ENCODE peak calls at places on chromosome 7, in nine cellular contexts. One of them, this sample, is unnamed.

GRCh38 chr7:50068850-50069551 is 24.0 kb downstream of the ZPBP start:
- DNase-seq in glomerular endothelial cell: no peak
- DNase-seq in fibroblast of gingiva: no peak
- DNase-seq in T-helper 9 cell: no peak
- DNase-seq in dermis microvascular lymphatic vessel endothelial cell: peak; percentile 20
- DNase-seq in NCI-H774: peak; percentile 69
- DNase-seq in occipital lobe: no peak
- DNase-seq in NCI-H1417 treated with DMSO at 0.1 percent for 48 hours: no peak
- DNase-seq in Right ventricle myocardium superior: no peak
- DNase-seq in this sample: no peak

GRCh38 chr7:43834463-43835251 is 34.7 kb downstream of the MRPS24 start:
- DNase-seq in dermis microvascular lymphatic vessel endothelial cell: peak; percentile 7
- DNase-seq in T-helper 9 cell: peak; percentile 9
- DNase-seq in fibroblast of gingiva: peak; percentile 2
- DNase-seq in Right ventricle myocardium superior: no peak
- DNase-seq in occipital lobe: no peak
- DNase-seq in NCI-H774: no peak
- DNase-seq in glomerular endothelial cell: no peak
- DNase-seq in NCI-H1417 treated with DMSO at 0.1 percent for 48 hours: no peak
- DNase-seq in this sample: no peak

GRCh38 chr7:98923512-98923911 is 45.2 kb downstream of the TRRAP start:
- DNase-seq in fibroblast of gingiva: no peak
- DNase-seq in NCI-H774: no peak
- DNase-seq in occipital lobe: no peak
- DNase-seq in glomerular endothelial cell: no peak
- DNase-seq in Right ventricle myocardium superior: no peak
- DNase-seq in NCI-H1417 treated with DMSO at 0.1 percent for 48 hours: no peak
- DNase-seq in dermis microvascular lymphatic vessel endothelial cell: no peak
- DNase-seq in T-helper 9 cell: no peak
- DNase-seq in this sample: no peak

GRCh38 chr7:23276381-23276780 is 22.8 kb upstream of the MALSU1 start:
- DNase-seq in fibroblast of gingiva: no peak
- DNase-seq in dermis microvascular lymphatic vessel endothelial cell: no peak
- DNase-seq in NCI-H774: no peak
- DNase-seq in glomerular endothelial cell: no peak
- DNase-seq in occipital lobe: no peak
- DNase-seq in Right ventricle myocardium superior: no peak
- DNase-seq in NCI-H1417 treated with DMSO at 0.1 percent for 48 hours: no peak
- DNase-seq in T-helper 9 cell: no peak
- DNase-seq in this sample: no peak

GRCh38 chr7:140899883-140900282 is 24.8 kb downstream of the BRAF start:
- DNase-seq in occipital lobe: peak; percentile 9
- DNase-seq in glomerular endothelial cell: no peak
- DNase-seq in fibroblast of gingiva: no peak
- DNase-seq in NCI-H1417 treated with DMSO at 0.1 percent for 48 hours: no peak
- DNase-seq in dermis microvascular lymphatic vessel endothelial cell: no peak
- DNase-seq in Right ventricle myocardium superior: no peak
- DNase-seq in NCI-H774: no peak
- DNase-seq in T-helper 9 cell: no peak
- DNase-seq in this sample: no peak

GRCh38 chr7:96233084-96233483 is 88.8 kb downstream of the SLC25A13 start:
- DNase-seq in dermis microvascular lymphatic vessel endothelial cell: no peak
- DNase-seq in occipital lobe: no peak
- DNase-seq in NCI-H774: no peak
- DNase-seq in NCI-H1417 treated with DMSO at 0.1 percent for 48 hours: no peak
- DNase-seq in fibroblast of gingiva: no peak
- DNase-seq in T-helper 9 cell: no peak
- DNase-seq in glomerular endothelial cell: no peak
- DNase-seq in Right ventricle myocardium superior: no peak
- DNase-seq in this sample: no peak

GRCh38 chr7:114791771-114792170 is 130.1 kb upstream of the MDFIC start:
- DNase-seq in NCI-H774: no peak
- DNase-seq in T-helper 9 cell: no peak
- DNase-seq in occipital lobe: no peak
- DNase-seq in dermis microvascular lymphatic vessel endothelial cell: peak; percentile 82
- DNase-seq in Right ventricle myocardium superior: no peak
- DNase-seq in NCI-H1417 treated with DMSO at 0.1 percent for 48 hours: no peak
- DNase-seq in fibroblast of gingiva: peak; percentile 1
- DNase-seq in glomerular endothelial cell: no peak
- DNase-seq in this sample: no peak

GRCh38 chr7:38541440-38541839 is 89.7 kb downstream of the AMPH start:
- DNase-seq in glomerular endothelial cell: no peak
- DNase-seq in T-helper 9 cell: no peak
- DNase-seq in fibroblast of gingiva: no peak
- DNase-seq in Right ventricle myocardium superior: no peak
- DNase-seq in NCI-H1417 treated with DMSO at 0.1 percent for 48 hours: no peak
- DNase-seq in NCI-H774: no peak
- DNase-seq in dermis microvascular lymphatic vessel endothelial cell: no peak
- DNase-seq in occipital lobe: no peak
- DNase-seq in this sample: no peak

GRCh38 chr7:44489955-44490350 is 505 bp downstream of the NUDCD3 start:
- DNase-seq in Right ventricle myocardium superior: no peak
- DNase-seq in glomerular endothelial cell: no peak
- DNase-seq in occipital lobe: no peak
- DNase-seq in T-helper 9 cell: peak; percentile 26
- DNase-seq in dermis microvascular lymphatic vessel endothelial cell: peak; percentile 10
- DNase-seq in fibroblast of gingiva: peak; percentile 6
- DNase-seq in NCI-H1417 treated with DMSO at 0.1 percent for 48 hours: no peak
- DNase-seq in NCI-H774: peak; percentile 22
- DNase-seq in this sample: no peak

GRCh38 chr7:69232445-69233376 is 365.6 kb upstream of the AUTS2 start:
- DNase-seq in NCI-H1417 treated with DMSO at 0.1 percent for 48 hours: peak; percentile 99
- DNase-seq in fibroblast of gingiva: no peak
- DNase-seq in glomerular endothelial cell: no peak
- DNase-seq in dermis microvascular lymphatic vessel endothelial cell: no peak
- DNase-seq in Right ventricle myocardium superior: no peak
- DNase-seq in T-helper 9 cell: no peak
- DNase-seq in occipital lobe: no peak
- DNase-seq in NCI-H774: peak; percentile 88
- DNase-seq in this sample: peak; percentile 95

GRCh38 chr7:120955577-120956149 is 5.1 kb downstream of the ING3 start:
- DNase-seq in occipital lobe: no peak
- DNase-seq in fibroblast of gingiva: no peak
- DNase-seq in NCI-H1417 treated with DMSO at 0.1 percent for 48 hours: no peak
- DNase-seq in T-helper 9 cell: no peak
- DNase-seq in NCI-H774: no peak
- DNase-seq in dermis microvascular lymphatic vessel endothelial cell: no peak
- DNase-seq in glomerular endothelial cell: no peak
- DNase-seq in Right ventricle myocardium superior: no peak
- DNase-seq in this sample: no peak

GRCh38 chr7:56105508-56105907 is 768 bp downstream of the CHCHD2 start:
- DNase-seq in dermis microvascular lymphatic vessel endothelial cell: peak; percentile 82
- DNase-seq in occipital lobe: no peak
- DNase-seq in NCI-H774: peak; percentile 5
- DNase-seq in glomerular endothelial cell: peak; percentile 45
- DNase-seq in NCI-H1417 treated with DMSO at 0.1 percent for 48 hours: peak; percentile 11
- DNase-seq in Right ventricle myocardium superior: no peak
- DNase-seq in T-helper 9 cell: no peak
- DNase-seq in fibroblast of gingiva: peak; percentile 71
- DNase-seq in this sample: no peak

GRCh38 chr7:151062399-151063211 is 3.2 kb downstream of the SLC4A2 start:
- DNase-seq in Right ventricle myocardium superior: no peak
- DNase-seq in NCI-H1417 treated with DMSO at 0.1 percent for 48 hours: no peak
- DNase-seq in T-helper 9 cell: no peak
- DNase-seq in dermis microvascular lymphatic vessel endothelial cell: no peak
- DNase-seq in glomerular endothelial cell: no peak
- DNase-seq in NCI-H774: no peak
- DNase-seq in occipital lobe: no peak
- DNase-seq in fibroblast of gingiva: peak; percentile 56
- DNase-seq in this sample: peak; percentile 33

GRCh38 chr7:106462365-106462859 is 177.6 kb upstream of the NAMPT start:
- DNase-seq in occipital lobe: no peak
- DNase-seq in NCI-H774: peak; percentile 27
- DNase-seq in glomerular endothelial cell: no peak
- DNase-seq in T-helper 9 cell: no peak
- DNase-seq in NCI-H1417 treated with DMSO at 0.1 percent for 48 hours: peak; percentile 13
- DNase-seq in fibroblast of gingiva: peak; percentile 26
- DNase-seq in Right ventricle myocardium superior: no peak
- DNase-seq in dermis microvascular lymphatic vessel endothelial cell: peak; percentile 55
- DNase-seq in this sample: no peak

GRCh38 chr7:151509670-151510333 is 9.9 kb downstream of the RHEB start:
- DNase-seq in T-helper 9 cell: no peak
- DNase-seq in occipital lobe: no peak
- DNase-seq in NCI-H774: no peak
- DNase-seq in glomerular endothelial cell: no peak
- DNase-seq in fibroblast of gingiva: no peak
- DNase-seq in NCI-H1417 treated with DMSO at 0.1 percent for 48 hours: no peak
- DNase-seq in Right ventricle myocardium superior: no peak
- DNase-seq in dermis microvascular lymphatic vessel endothelial cell: no peak
- DNase-seq in this sample: no peak

GRCh38 chr7:155466814-155467675 is 9.1 kb downstream of the EN2 start:
- DNase-seq in dermis microvascular lymphatic vessel endothelial cell: no peak
- DNase-seq in fibroblast of gingiva: no peak
- DNase-seq in Right ventricle myocardium superior: no peak
- DNase-seq in glomerular endothelial cell: no peak
- DNase-seq in NCI-H1417 treated with DMSO at 0.1 percent for 48 hours: peak; percentile 28
- DNase-seq in occipital lobe: no peak
- DNase-seq in T-helper 9 cell: peak; percentile 10
- DNase-seq in NCI-H774: no peak
- DNase-seq in this sample: peak; percentile 8

GRCh38 chr7:140604760-140605159 is 35.9 kb downstream of the DENND2A start:
- DNase-seq in T-helper 9 cell: no peak
- DNase-seq in NCI-H774: no peak
- DNase-seq in Right ventricle myocardium superior: no peak
- DNase-seq in glomerular endothelial cell: no peak
- DNase-seq in dermis microvascular lymphatic vessel endothelial cell: no peak
- DNase-seq in occipital lobe: no peak
- DNase-seq in NCI-H1417 treated with DMSO at 0.1 percent for 48 hours: no peak
- DNase-seq in fibroblast of gingiva: peak; percentile 89
- DNase-seq in this sample: no peak

GRCh38 chr7:138538518-138538917 is 78.5 kb downstream of the TRIM24 start:
- DNase-seq in dermis microvascular lymphatic vessel endothelial cell: peak; percentile 31
- DNase-seq in NCI-H774: no peak
- DNase-seq in occipital lobe: no peak
- DNase-seq in NCI-H1417 treated with DMSO at 0.1 percent for 48 hours: no peak
- DNase-seq in glomerular endothelial cell: no peak
- DNase-seq in fibroblast of gingiva: peak; percentile 66
- DNase-seq in T-helper 9 cell: no peak
- DNase-seq in Right ventricle myocardium superior: no peak
- DNase-seq in this sample: no peak

GRCh38 chr7:18890134-18890533 is 227.3 kb downstream of the TWIST1 start:
- DNase-seq in dermis microvascular lymphatic vessel endothelial cell: no peak
- DNase-seq in T-helper 9 cell: no peak
- DNase-seq in NCI-H774: no peak
- DNase-seq in Right ventricle myocardium superior: no peak
- DNase-seq in fibroblast of gingiva: peak; percentile 60
- DNase-seq in occipital lobe: no peak
- DNase-seq in glomerular endothelial cell: no peak
- DNase-seq in NCI-H1417 treated with DMSO at 0.1 percent for 48 hours: no peak
- DNase-seq in this sample: no peak

GRCh38 chr7:151699920-151700319 is 177.0 kb downstream of the PRKAG2 start:
- DNase-seq in Right ventricle myocardium superior: peak; percentile 6
- DNase-seq in occipital lobe: no peak
- DNase-seq in fibroblast of gingiva: no peak
- DNase-seq in T-helper 9 cell: no peak
- DNase-seq in NCI-H774: no peak
- DNase-seq in dermis microvascular lymphatic vessel endothelial cell: no peak
- DNase-seq in glomerular endothelial cell: no peak
- DNase-seq in NCI-H1417 treated with DMSO at 0.1 percent for 48 hours: no peak
- DNase-seq in this sample: no peak

GRCh38 chr7:95478139-95479037 is 7.4 kb upstream of the ASB4 start:
- DNase-seq in NCI-H1417 treated with DMSO at 0.1 percent for 48 hours: no peak
- DNase-seq in glomerular endothelial cell: no peak
- DNase-seq in occipital lobe: no peak
- DNase-seq in Right ventricle myocardium superior: no peak
- DNase-seq in dermis microvascular lymphatic vessel endothelial cell: no peak
- DNase-seq in T-helper 9 cell: no peak
- DNase-seq in NCI-H774: peak; percentile 9
- DNase-seq in fibroblast of gingiva: peak; percentile 40
- DNase-seq in this sample: no peak

GRCh38 chr7:138975343-138976104 is 5.7 kb downstream of the KIAA1549 start:
- DNase-seq in Right ventricle myocardium superior: no peak
- DNase-seq in NCI-H1417 treated with DMSO at 0.1 percent for 48 hours: no peak
- DNase-seq in T-helper 9 cell: no peak
- DNase-seq in occipital lobe: no peak
- DNase-seq in glomerular endothelial cell: no peak
- DNase-seq in dermis microvascular lymphatic vessel endothelial cell: no peak
- DNase-seq in fibroblast of gingiva: no peak
- DNase-seq in NCI-H774: peak; percentile 7
- DNase-seq in this sample: peak; percentile 66

GRCh38 chr7:94980418-94981142 is 73.2 kb downstream of the PPP1R9A start:
- DNase-seq in NCI-H1417 treated with DMSO at 0.1 percent for 48 hours: no peak
- DNase-seq in T-helper 9 cell: no peak
- DNase-seq in NCI-H774: no peak
- DNase-seq in fibroblast of gingiva: no peak
- DNase-seq in dermis microvascular lymphatic vessel endothelial cell: no peak
- DNase-seq in occipital lobe: no peak
- DNase-seq in glomerular endothelial cell: no peak
- DNase-seq in Right ventricle myocardium superior: no peak
- DNase-seq in this sample: no peak

GRCh38 chr7:1466524-1467271 is 7.4 kb upstream of the MICALL2 start:
- DNase-seq in occipital lobe: no peak
- DNase-seq in glomerular endothelial cell: no peak
- DNase-seq in T-helper 9 cell: no peak
- DNase-seq in dermis microvascular lymphatic vessel endothelial cell: no peak
- DNase-seq in NCI-H1417 treated with DMSO at 0.1 percent for 48 hours: no peak
- DNase-seq in fibroblast of gingiva: peak; percentile 59
- DNase-seq in Right ventricle myocardium superior: peak; percentile 86
- DNase-seq in NCI-H774: no peak
- DNase-seq in this sample: no peak

GRCh38 chr7:149830997-149831729 is 7.0 kb upstream of the ZNF862 start:
- DNase-seq in Right ventricle myocardium superior: no peak
- DNase-seq in glomerular endothelial cell: no peak
- DNase-seq in fibroblast of gingiva: no peak
- DNase-seq in NCI-H1417 treated with DMSO at 0.1 percent for 48 hours: no peak
- DNase-seq in occipital lobe: no peak
- DNase-seq in dermis microvascular lymphatic vessel endothelial cell: no peak
- DNase-seq in NCI-H774: no peak
- DNase-seq in T-helper 9 cell: no peak
- DNase-seq in this sample: no peak

GRCh38 chr7:35003679-35004278 is 33.5 kb downstream of the DPY19L1 start:
- DNase-seq in T-helper 9 cell: no peak
- DNase-seq in dermis microvascular lymphatic vessel endothelial cell: no peak
- DNase-seq in occipital lobe: peak; percentile 38
- DNase-seq in Right ventricle myocardium superior: no peak
- DNase-seq in NCI-H1417 treated with DMSO at 0.1 percent for 48 hours: no peak
- DNase-seq in glomerular endothelial cell: no peak
- DNase-seq in NCI-H774: peak; percentile 46
- DNase-seq in fibroblast of gingiva: peak; percentile 73
- DNase-seq in this sample: peak; percentile 80

GRCh38 chr7:87507446-87507845 is 32.0 kb upstream of the ABCB4 start:
- DNase-seq in dermis microvascular lymphatic vessel endothelial cell: no peak
- DNase-seq in fibroblast of gingiva: no peak
- DNase-seq in NCI-H1417 treated with DMSO at 0.1 percent for 48 hours: no peak
- DNase-seq in occipital lobe: no peak
- DNase-seq in NCI-H774: no peak
- DNase-seq in glomerular endothelial cell: no peak
- DNase-seq in T-helper 9 cell: no peak
- DNase-seq in Right ventricle myocardium superior: no peak
- DNase-seq in this sample: no peak

GRCh38 chr7:8133188-8133848 is 128.6 kb downstream of the ICA1 start:
- DNase-seq in NCI-H774: no peak
- DNase-seq in glomerular endothelial cell: no peak
- DNase-seq in occipital lobe: no peak
- DNase-seq in dermis microvascular lymphatic vessel endothelial cell: no peak
- DNase-seq in Right ventricle myocardium superior: no peak
- DNase-seq in fibroblast of gingiva: no peak
- DNase-seq in T-helper 9 cell: no peak
- DNase-seq in NCI-H1417 treated with DMSO at 0.1 percent for 48 hours: no peak
- DNase-seq in this sample: no peak

GRCh38 chr7:134175724-134176350 is 48.7 kb downstream of the LRGUK start:
- DNase-seq in NCI-H774: no peak
- DNase-seq in NCI-H1417 treated with DMSO at 0.1 percent for 48 hours: no peak
- DNase-seq in T-helper 9 cell: no peak
- DNase-seq in Right ventricle myocardium superior: no peak
- DNase-seq in glomerular endothelial cell: no peak
- DNase-seq in occipital lobe: no peak
- DNase-seq in dermis microvascular lymphatic vessel endothelial cell: no peak
- DNase-seq in fibroblast of gingiva: peak; percentile 41
- DNase-seq in this sample: no peak

This sample was measured in NCI-H187.